ENCODE peak calls at places on chromosomes 5 and 9, in seven cellular contexts. Y, Z, U, M, R, D and Q are unnamed samples.
A peak's percentile ranks its signal among the peaks of the same experiment; 100 is the strongest.

GRCh38 chr9:133048595-133048994 is 13.2 kb upstream of the CEL start:
- DNase-seq in Y (no peak), Z (no peak), U (no peak), M (peak; percentile 63), R (no peak), D (no peak), Q (no peak)

GRCh38 chr5:96427823-96428222 is 5.2 kb downstream of the PCSK1 start:
- DNase-seq in Y (no peak), Z (no peak), U (no peak), M (no peak), R (no peak), D (no peak), Q (no peak)

GRCh38 chr9:114364123-114364522 is 23.7 kb downstream of the AKNA start:
- DNase-seq in Y (peak; percentile 42), Z (no peak), U (no peak), M (no peak), R (no peak), D (no peak), Q (no peak)

GRCh38 chr9:119556129-119556875 is 187.1 kb upstream of the BRINP1 start:
- DNase-seq in Y (no peak), Z (peak; percentile 63), U (peak; percentile 17), M (peak; percentile 84), R (peak; percentile 79), D (peak; percentile 87), Q (no peak)

GRCh38 chr5:14035859-14036440 is 91.5 kb upstream of the DNAH5 start:
- DNase-seq in Y (peak; percentile 99), Z (peak; percentile 31), U (peak; percentile 94), M (no peak), R (no peak), D (no peak), Q (no peak)

GRCh38 chr9:113397077-113397696 is 3.9 kb downstream of the ALAD start:
- DNase-seq in Y (no peak), Z (no peak), U (no peak), M (no peak), R (no peak), D (no peak), Q (no peak)

GRCh38 chr5:4020386-4020785 is 424.8 kb downstream of the IRX1 start:
- DNase-seq in Y (no peak), Z (no peak), U (no peak), M (no peak), R (no peak), D (no peak), Q (no peak)

GRCh38 chr9:33165263-33166151 is 1.6 kb downstream of the B4GALT1 start:
- DNase-seq in Y (no peak), Z (no peak), U (no peak), M (no peak), R (no peak), D (peak; percentile 70), Q (no peak)

GRCh38 chr9:125241863-125242739 is 958 bp upstream of the HSPA5 start:
- DNase-seq in Y (no peak), Z (peak; percentile 36), U (no peak), M (peak; percentile 50), R (no peak), D (no peak), Q (peak; percentile 59)

GRCh38 chr9:125238915-125239446 is 2.2 kb downstream of the HSPA5 start:
- DNase-seq in Y (no peak), Z (no peak), U (no peak), M (no peak), R (no peak), D (no peak), Q (no peak)

GRCh38 chr9:125240649-125240999 is 519 bp downstream of the HSPA5 start:
- DNase-seq in Y (no peak), Z (no peak), U (no peak), M (no peak), R (no peak), D (peak; percentile 70), Q (no peak)

GRCh38 chr9:125239631-125240597 is 1.2 kb downstream of the HSPA5 start:
- DNase-seq in Y (no peak), Z (no peak), U (no peak), M (no peak), R (no peak), D (no peak), Q (no peak)

DNA sequence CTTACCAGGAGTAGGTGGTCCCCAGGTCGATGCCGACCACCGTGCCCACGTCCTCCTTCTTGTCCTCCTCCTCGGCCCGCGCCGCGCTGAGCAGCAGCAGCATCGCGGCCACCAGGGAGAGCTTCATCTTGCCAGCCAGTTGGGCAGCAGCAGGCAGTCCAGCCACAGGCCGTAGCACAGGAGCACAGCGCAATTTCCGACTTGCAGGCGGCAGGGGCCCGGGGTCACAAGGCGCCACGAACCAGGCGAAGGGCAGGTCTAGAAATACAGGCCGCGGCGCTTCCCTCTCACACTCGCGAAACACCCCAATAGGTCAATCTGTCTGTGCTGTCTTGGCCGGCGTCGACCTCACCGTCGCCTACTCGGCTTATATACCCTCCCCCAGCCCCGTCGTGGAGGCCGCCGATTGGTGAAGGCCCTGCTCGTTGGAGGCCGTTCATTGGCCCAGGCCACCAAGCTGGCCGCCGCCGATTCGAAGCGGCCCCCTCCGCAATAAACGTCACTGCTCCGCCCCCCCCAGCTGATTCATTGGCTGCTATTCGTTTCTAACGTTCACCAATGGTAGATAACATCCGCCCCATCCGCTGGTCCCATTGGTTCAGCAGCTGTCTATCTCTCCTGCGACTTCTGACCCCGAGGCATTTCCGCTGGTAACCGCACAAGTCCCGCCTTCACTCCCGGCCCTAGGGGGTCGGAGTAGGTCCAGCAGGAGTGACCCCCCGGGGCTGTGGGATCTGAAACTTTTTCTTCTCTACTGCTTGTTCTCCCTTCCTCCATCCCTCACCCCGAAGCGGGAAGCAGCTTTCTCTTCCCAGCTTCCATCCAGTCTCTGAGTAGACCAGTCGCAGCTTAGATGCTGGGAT is at the start of gene HSPA5:
- DNase-seq in Y (peak; percentile 99), Z (peak; percentile 100), U (peak; percentile 99), M (peak; percentile 100), R (peak; percentile 98), D (peak; percentile 100), Q (peak; percentile 99)
- TF ChIP-seq CTCF in Y (no peak), Z (no peak), U (no peak), M (no peak), R (peak; percentile 31), D (peak; percentile 30), Q (peak; percentile 67)

GRCh38 chr9:94632736-94633135 is 6.6 kb downstream of the FBP1 start:
- DNase-seq in Y (no peak), Z (no peak), U (no peak), M (no peak), R (no peak), D (no peak), Q (no peak)
- TF ChIP-seq CTCF in Y (no peak), Z (no peak), U (no peak), M (no peak), R (no peak), D (no peak), Q (no peak)

DNA sequence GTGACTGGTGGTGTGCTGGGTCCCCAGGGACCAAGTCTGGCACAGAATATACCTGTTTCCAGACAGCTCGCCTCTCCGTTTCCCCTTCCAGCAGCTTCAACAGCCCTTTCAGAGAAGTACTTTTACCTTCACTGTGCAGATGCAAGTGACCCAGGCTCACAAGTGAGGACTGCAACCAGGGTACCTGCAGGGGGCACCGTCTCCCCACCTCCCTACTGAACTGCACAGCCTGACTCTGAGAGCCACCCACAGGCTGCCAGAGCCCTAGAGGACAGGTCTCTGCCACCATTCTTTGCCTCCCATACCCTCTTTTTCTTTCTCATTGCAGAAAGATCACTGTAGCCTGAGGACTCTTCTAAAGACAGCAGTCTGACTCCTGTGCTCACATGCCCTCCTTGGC is 15.4 kb downstream of the IL9 start:
- DNase-seq in Y (no peak), Z (no peak), U (no peak), M (no peak), R (no peak), D (no peak), Q (no peak)
- TF ChIP-seq CTCF in Y (peak; percentile 28), Z (no peak), U (peak; percentile 53), M (no peak), R (peak; percentile 47), D (no peak), Q (peak; percentile 42)

GRCh38 chr9:137407590-137408300 is 15.2 kb downstream of the EXD3 start:
- DNase-seq in Y (no peak), Z (peak; percentile 61), U (no peak), M (peak; percentile 57), R (no peak), D (peak; percentile 95), Q (no peak)

GRCh38 chr9:137406085-137406773 is 16.7 kb downstream of the EXD3 start:
- DNase-seq in Y (no peak), Z (no peak), U (no peak), M (no peak), R (no peak), D (no peak), Q (no peak)

GRCh38 chr9:137408651-137409405 is 14.1 kb downstream of the EXD3 start:
- DNase-seq in Y (no peak), Z (no peak), U (no peak), M (no peak), R (no peak), D (no peak), Q (no peak)

GRCh38 chr9:137405677-137406081 is 17.3 kb downstream of the EXD3 start:
- DNase-seq in Y (no peak), Z (no peak), U (no peak), M (no peak), R (no peak), D (no peak), Q (no peak)

DNA sequence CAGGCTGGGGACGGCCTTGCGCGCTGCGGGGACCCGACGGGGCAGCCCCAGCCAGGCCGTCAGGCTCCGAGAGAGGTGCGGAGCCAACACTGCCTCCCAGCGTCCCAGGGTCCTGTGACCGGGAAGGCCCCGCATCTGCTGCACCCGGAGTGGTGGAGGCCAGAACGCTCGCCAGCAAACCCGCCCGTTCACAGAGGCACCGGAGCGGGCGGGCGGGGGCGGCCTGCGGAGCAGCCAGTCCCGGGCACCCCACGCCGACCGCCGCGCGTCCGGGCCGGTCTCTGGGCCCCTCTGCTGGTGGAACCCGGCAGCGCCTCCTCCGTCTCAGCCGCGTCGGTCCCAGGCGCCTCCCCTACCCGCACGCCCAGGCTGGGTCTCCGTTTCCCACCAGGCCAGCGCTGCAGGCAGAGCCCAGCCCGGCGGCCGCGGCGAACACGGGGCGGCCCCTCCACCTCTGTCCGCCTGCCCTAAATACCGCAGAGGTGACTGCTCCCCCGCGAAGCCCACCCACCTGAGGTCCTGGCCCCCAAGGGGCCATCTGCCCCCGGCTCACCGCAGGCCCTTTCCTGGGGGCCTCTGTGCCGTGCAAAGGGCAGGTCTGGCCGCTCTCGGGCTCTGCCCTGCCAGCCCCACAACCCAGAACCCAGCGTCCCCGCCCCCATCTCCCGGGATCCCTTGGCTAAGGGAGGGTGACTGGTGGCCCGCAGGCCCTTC is 15.9 kb downstream of the EXD3 start:
- DNase-seq in Y (no peak), Z (peak; percentile 80), U (no peak), M (peak; percentile 64), R (peak; percentile 81), D (peak; percentile 83), Q (peak; percentile 89)
- TF ChIP-seq CTCF in Y (peak; percentile 66), Z (peak; percentile 84), U (peak; percentile 65), M (peak; percentile 73), R (peak; percentile 81), D (peak; percentile 71), Q (peak; percentile 88)

GRCh38 chr9:87292449-87293191 is 205.0 kb upstream of the DAPK1 start:
- DNase-seq in Y (no peak), Z (no peak), U (no peak), M (no peak), R (no peak), D (no peak), Q (no peak)

GRCh38 chr9:87286506-87286905 is 211.2 kb upstream of the DAPK1 start:
- DNase-seq in Y (no peak), Z (no peak), U (no peak), M (no peak), R (no peak), D (no peak), Q (no peak)

GRCh38 chr9:87285183-87285582 is 212.5 kb upstream of the DAPK1 start:
- DNase-seq in Y (no peak), Z (no peak), U (no peak), M (no peak), R (no peak), D (no peak), Q (no peak)

GRCh38 chr9:87290241-87290700 is 207.4 kb upstream of the DAPK1 start:
- DNase-seq in Y (no peak), Z (no peak), U (no peak), M (no peak), R (no peak), D (no peak), Q (no peak)
- TF ChIP-seq CTCF in Y (no peak), Z (no peak), U (peak; percentile 45), M (no peak), R (peak; percentile 33), D (no peak), Q (peak; percentile 72)